ENCODE peak calls at places on chromosomes 12 and 14, in four cellular contexts. One of them, this sample, is unnamed.

GRCh38 chr14:32507029-32507984 is 178.2 kb downstream of the AKAP6 start:
- DNase-seq in WTC11: no peak
- DNase-seq in GM12878: no peak
- DNase-seq in A549: peak
- DNase-seq in this sample: no peak

GRCh38 chr14:73437206-73437605 is 21.1 kb downstream of the NUMB start:
- DNase-seq in WTC11: no peak
- DNase-seq in GM12878: no peak
- DNase-seq in A549: no peak
- DNase-seq in this sample: no peak

GRCh38 chr14:56136571-56137498 is 18.6 kb downstream of the PELI2 start:
- DNase-seq in WTC11: no peak
- DNase-seq in GM12878: no peak
- DNase-seq in A549: no peak
- DNase-seq in this sample: no peak

GRCh38 chr12:40106202-40106533 is 287 bp upstream of the SLC2A13 start:
- DNase-seq in WTC11: no peak
- DNase-seq in GM12878: no peak
- DNase-seq in A549: no peak
- DNase-seq in this sample: no peak

GRCh38 chr14:78153069-78153351 is 17.2 kb upstream of the NRXN3 start:
- DNase-seq in WTC11: no peak
- DNase-seq in GM12878: no peak
- DNase-seq in A549: peak
- DNase-seq in this sample: no peak

GRCh38 chr14:54489731-54490447 is 1.1 kb upstream of the GMFB start:
- DNase-seq in WTC11: no peak
- DNase-seq in GM12878: no peak
- DNase-seq in A549: no peak
- DNase-seq in this sample: peak

GRCh38 chr12:113222730-113223531 is 1.7 kb downstream of the TPCN1 start:
- DNase-seq in WTC11: no peak
- DNase-seq in GM12878: no peak
- DNase-seq in A549: peak
- DNase-seq in this sample: no peak

GRCh38 chr12:92290881-92291280 is 145.2 kb upstream of the BTG1 start:
- DNase-seq in WTC11: no peak
- DNase-seq in GM12878: no peak
- DNase-seq in A549: no peak
- DNase-seq in this sample: no peak

GRCh38 chr12:9701380-9702154 is 31.3 kb downstream of the CLECL1 start:
- DNase-seq in WTC11: no peak
- DNase-seq in GM12878: no peak
- DNase-seq in A549: no peak
- DNase-seq in this sample: no peak

GRCh38 chr12:114213055-114213561 is 192.8 kb downstream of the TBX5 start:
- DNase-seq in WTC11: no peak
- DNase-seq in GM12878: no peak
- DNase-seq in A549: peak
- DNase-seq in this sample: peak

GRCh38 chr12:105177208-105177607 is 58.8 kb downstream of the APPL2 start:
- DNase-seq in WTC11: no peak
- DNase-seq in GM12878: no peak
- DNase-seq in A549: no peak
- DNase-seq in this sample: no peak

GRCh38 chr12:104462931-104463339 is 6.2 kb downstream of the CHST11 start:
- DNase-seq in WTC11: no peak
- DNase-seq in GM12878: peak
- DNase-seq in A549: no peak
- DNase-seq in this sample: peak

GRCh38 chr12:93167841-93168492 is 209.8 kb upstream of the NUDT4 start:
- DNase-seq in WTC11: peak
- DNase-seq in GM12878: peak
- DNase-seq in A549: no peak
- DNase-seq in this sample: no peak

GRCh38 chr14:47435331-47435965 is 240.0 kb downstream of the MDGA2 start:
- DNase-seq in WTC11: no peak
- DNase-seq in GM12878: no peak
- DNase-seq in A549: no peak
- DNase-seq in this sample: no peak

GRCh38 chr12:109188108-109188712 is 71.8 kb downstream of the ACACB start:
- DNase-seq in WTC11: no peak
- DNase-seq in GM12878: no peak
- DNase-seq in A549: no peak
- DNase-seq in this sample: no peak

GRCh38 chr12:27272375-27273028 is 28.4 kb downstream of the STK38L start:
- DNase-seq in WTC11: no peak
- DNase-seq in GM12878: no peak
- DNase-seq in A549: no peak
- DNase-seq in this sample: no peak

GRCh38 chr12:11833174-11833895 is 183.9 kb downstream of the ETV6 start:
- DNase-seq in WTC11: no peak
- DNase-seq in GM12878: no peak
- DNase-seq in A549: no peak
- DNase-seq in this sample: no peak

GRCh38 chr12:81450920-81451739 is 308.0 kb downstream of the PPFIA2 start:
- DNase-seq in WTC11: peak
- DNase-seq in GM12878: no peak
- DNase-seq in A549: peak
- DNase-seq in this sample: peak

GRCh38 chr12:101243074-101243473 is 33.0 kb upstream of the SLC5A8 start:
- DNase-seq in WTC11: no peak
- DNase-seq in GM12878: no peak
- DNase-seq in A549: no peak
- DNase-seq in this sample: no peak

GRCh38 chr14:81400852-81401251 is 728 bp upstream of the STON2 start:
- DNase-seq in WTC11: no peak
- DNase-seq in GM12878: no peak
- DNase-seq in A549: peak
- DNase-seq in this sample: no peak

GRCh38 chr12:121494093-121494787 is 86.6 kb downstream of the KDM2B start:
- DNase-seq in WTC11: peak
- DNase-seq in GM12878: no peak
- DNase-seq in A549: peak
- DNase-seq in this sample: peak

GRCh38 chr14:103393687-103394626 is 8.7 kb downstream of the MARK3 start:
- DNase-seq in WTC11: no peak
- DNase-seq in GM12878: no peak
- DNase-seq in A549: peak
- DNase-seq in this sample: peak
- TF ChIP-seq ESRRA in WTC11: no peak
- TF ChIP-seq ESRRA in GM12878: no peak
- TF ChIP-seq ESRRA in A549: no peak
- TF ChIP-seq ESRRA in this sample: peak

GRCh38 chr14:101019974-101020710 is 116.6 kb upstream of the RTL1 start:
- DNase-seq in WTC11: no peak
- DNase-seq in GM12878: no peak
- DNase-seq in A549: no peak
- DNase-seq in this sample: no peak
- TF ChIP-seq ESRRA in WTC11: no peak
- TF ChIP-seq ESRRA in GM12878: no peak
- TF ChIP-seq ESRRA in A549: no peak
- TF ChIP-seq ESRRA in this sample: no peak

DNA sequence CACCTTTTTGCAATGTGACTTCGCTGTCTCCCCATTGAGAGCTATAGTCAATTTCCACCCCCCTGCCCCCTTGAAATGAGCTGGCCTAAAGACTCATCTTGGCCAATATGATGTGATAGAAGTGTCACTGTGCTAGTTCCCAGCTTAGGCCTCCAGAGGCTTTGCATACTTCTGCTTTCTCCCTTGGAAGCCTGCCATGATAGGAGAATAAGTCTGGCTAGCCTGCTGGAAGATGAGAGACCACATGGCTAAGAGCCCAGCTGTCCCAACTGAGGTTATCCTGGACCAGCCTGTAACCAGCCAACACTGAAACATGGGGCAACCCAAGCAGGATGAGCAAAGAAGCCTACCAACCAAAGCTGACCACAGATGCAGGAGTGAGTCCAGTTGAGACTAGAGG is 196.9 kb downstream of the GRIN2B start:
- DNase-seq in WTC11: no peak
- DNase-seq in GM12878: no peak
- DNase-seq in A549: no peak
- DNase-seq in this sample: no peak
- TF ChIP-seq ESRRA in WTC11: no peak
- TF ChIP-seq ESRRA in GM12878: no peak
- TF ChIP-seq ESRRA in A549: no peak
- TF ChIP-seq ESRRA in this sample: no peak

GRCh38 chr14:93728651-93729016 is 59.7 kb downstream of the PRIMA1 start:
- DNase-seq in WTC11: no peak
- DNase-seq in GM12878: no peak
- DNase-seq in A549: no peak
- DNase-seq in this sample: no peak
- TF ChIP-seq ESRRA in WTC11: no peak
- TF ChIP-seq ESRRA in GM12878: no peak
- TF ChIP-seq ESRRA in A549: no peak
- TF ChIP-seq ESRRA in this sample: no peak

GRCh38 chr12:67754933-67755697 is 106.6 kb downstream of the DYRK2 start:
- DNase-seq in WTC11: no peak
- DNase-seq in GM12878: no peak
- DNase-seq in A549: no peak
- DNase-seq in this sample: no peak
- TF ChIP-seq ESRRA in WTC11: no peak
- TF ChIP-seq ESRRA in GM12878: no peak
- TF ChIP-seq ESRRA in A549: no peak
- TF ChIP-seq ESRRA in this sample: no peak

DNA sequence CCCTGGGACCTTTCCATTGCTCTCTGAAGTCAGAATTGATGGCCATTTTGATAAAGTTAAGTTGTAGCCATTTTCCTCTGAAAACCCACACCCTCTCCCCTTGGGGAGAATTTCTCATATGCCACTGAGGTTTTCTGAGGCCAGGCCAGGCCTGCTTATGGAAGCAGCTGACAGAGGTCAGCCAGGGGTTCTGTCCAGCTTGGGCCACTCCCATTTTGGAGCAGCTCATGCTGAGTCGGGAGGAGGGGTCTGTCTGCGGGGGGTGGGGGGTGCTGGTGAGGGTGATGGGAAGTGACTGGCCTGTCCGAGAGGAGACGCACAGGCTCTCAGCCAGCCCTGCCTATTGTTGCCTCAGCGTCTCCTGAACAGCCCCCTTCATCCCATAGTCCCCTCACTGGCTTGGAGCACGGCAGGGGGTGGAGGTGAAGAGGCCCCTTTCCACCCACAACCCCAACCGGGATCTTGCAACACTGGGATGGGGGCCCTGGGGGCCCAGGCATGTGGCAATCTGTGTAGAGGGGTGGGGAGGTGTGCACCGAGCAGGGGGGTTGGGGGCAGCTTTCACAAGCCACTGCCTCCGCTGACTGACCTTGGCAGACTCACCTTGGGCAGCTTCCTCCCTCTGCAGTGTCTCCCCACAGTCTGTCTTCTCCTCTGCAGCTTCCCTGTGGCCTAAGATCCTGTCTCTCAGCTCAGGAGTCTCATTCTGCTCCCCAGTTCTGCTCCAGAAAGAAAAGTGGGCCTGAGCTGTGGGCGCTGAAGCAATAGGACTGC is 5.5 kb downstream of the CEBPE start:
- DNase-seq in WTC11: no peak
- DNase-seq in GM12878: no peak
- DNase-seq in A549: no peak
- DNase-seq in this sample: peak
- TF ChIP-seq ESRRA in WTC11: no peak
- TF ChIP-seq ESRRA in GM12878: no peak
- TF ChIP-seq ESRRA in A549: no peak
- TF ChIP-seq ESRRA in this sample: no peak

DNA sequence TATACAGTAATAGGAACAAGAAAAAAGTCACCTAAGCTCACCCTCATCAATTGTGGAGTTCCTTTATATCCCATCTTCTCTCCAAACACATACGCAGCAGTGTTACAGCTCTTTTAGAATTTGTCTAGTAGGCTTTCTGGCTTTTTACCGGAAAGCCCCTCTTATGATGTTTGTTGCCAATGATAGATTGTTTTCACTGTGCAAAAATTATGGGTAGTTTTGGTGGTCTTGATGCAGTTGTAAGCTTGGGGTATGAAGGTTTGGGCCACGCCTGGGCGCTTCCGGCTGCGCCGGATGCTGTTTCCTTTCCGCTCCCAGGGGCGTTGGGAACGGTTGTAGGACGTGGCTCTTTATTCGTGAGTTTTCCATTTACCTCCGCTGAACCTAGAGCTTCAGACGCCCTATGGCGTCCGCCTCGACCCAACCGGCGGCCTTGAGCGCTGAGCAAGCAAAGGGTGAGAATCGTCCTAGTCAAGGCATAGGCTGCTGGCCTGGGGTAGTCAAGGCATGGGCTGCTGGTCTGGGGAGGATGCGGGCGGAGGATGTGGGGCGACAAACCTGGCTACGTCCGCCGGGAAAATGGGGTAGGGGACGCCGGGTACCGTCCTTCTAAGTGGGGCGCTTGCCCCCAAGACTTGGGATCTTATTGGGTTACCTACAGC is at the start of the genes C12orf57 and RNU7-1:
- DNase-seq in WTC11: peak
- DNase-seq in GM12878: peak
- DNase-seq in A549: peak
- DNase-seq in this sample: peak
- TF ChIP-seq ESRRA in WTC11: no peak
- TF ChIP-seq ESRRA in GM12878: peak
- TF ChIP-seq ESRRA in A549: peak
- TF ChIP-seq ESRRA in this sample: peak